ENCODE peak calls at places on chromosome 12, in nine cellular contexts. One of them, this sample, is unnamed.

GRCh38 chr12:50507474-50507838 is 2.7 kb downstream of the DIP2B start:
- DNase-seq in hypothalamus: no peak
- DNase-seq in iris pigment epithelial cell: no peak
- DNase-seq in activated T-helper 1 cell treated with anti-CD3 and anti-CD28 coated beads, Interleukin-12 subunit alpha, Interleukin-12 subunit beta, Interleukin-2, Interleukin-4 antibody, amounts not matched to agents 30 ng/mL and 10 ng/mL and 1 ng/mL, durations not matched to agents 14 hours and 24 hours and 36 hours: no peak
- DNase-seq in T-helper 9 cell: no peak
- DNase-seq in heart right ventricle: no peak
- DNase-seq in MCF 10A: no peak
- DNase-seq in putamen: no peak
- DNase-seq in neuronal stem cell: no peak
- DNase-seq in this sample: no peak

GRCh38 chr12:58262796-58263195 is 321.4 kb downstream of the ATP23 start:
- DNase-seq in hypothalamus: no peak
- DNase-seq in iris pigment epithelial cell: no peak
- DNase-seq in activated T-helper 1 cell treated with anti-CD3 and anti-CD28 coated beads, Interleukin-12 subunit alpha, Interleukin-12 subunit beta, Interleukin-2, Interleukin-4 antibody, amounts not matched to agents 30 ng/mL and 10 ng/mL and 1 ng/mL, durations not matched to agents 14 hours and 24 hours and 36 hours: no peak
- DNase-seq in T-helper 9 cell: no peak
- DNase-seq in heart right ventricle: no peak
- DNase-seq in MCF 10A: peak; percentile 20
- DNase-seq in putamen: no peak
- DNase-seq in neuronal stem cell: no peak
- DNase-seq in this sample: no peak

GRCh38 chr12:26938660-26939185 is 453 bp downstream of the FGFR1OP2 start:
- DNase-seq in hypothalamus: no peak
- DNase-seq in iris pigment epithelial cell: no peak
- DNase-seq in activated T-helper 1 cell treated with anti-CD3 and anti-CD28 coated beads, Interleukin-12 subunit alpha, Interleukin-12 subunit beta, Interleukin-2, Interleukin-4 antibody, amounts not matched to agents 30 ng/mL and 10 ng/mL and 1 ng/mL, durations not matched to agents 14 hours and 24 hours and 36 hours: no peak
- DNase-seq in T-helper 9 cell: no peak
- DNase-seq in heart right ventricle: no peak
- DNase-seq in MCF 10A: no peak
- DNase-seq in putamen: no peak
- DNase-seq in neuronal stem cell: no peak
- DNase-seq in this sample: no peak

GRCh38 chr12:42469355-42470006 is 120.1 kb downstream of the PRICKLE1 start:
- DNase-seq in hypothalamus: no peak
- DNase-seq in iris pigment epithelial cell: no peak
- DNase-seq in activated T-helper 1 cell treated with anti-CD3 and anti-CD28 coated beads, Interleukin-12 subunit alpha, Interleukin-12 subunit beta, Interleukin-2, Interleukin-4 antibody, amounts not matched to agents 30 ng/mL and 10 ng/mL and 1 ng/mL, durations not matched to agents 14 hours and 24 hours and 36 hours: peak; percentile 8
- DNase-seq in T-helper 9 cell: no peak
- DNase-seq in heart right ventricle: no peak
- DNase-seq in MCF 10A: no peak
- DNase-seq in putamen: no peak
- DNase-seq in neuronal stem cell: no peak
- DNase-seq in this sample: peak; percentile 48

GRCh38 chr12:49428652-49429549 is 61.6 kb downstream of the SPATS2 start:
- DNase-seq in hypothalamus: no peak
- DNase-seq in iris pigment epithelial cell: peak; percentile 79
- DNase-seq in activated T-helper 1 cell treated with anti-CD3 and anti-CD28 coated beads, Interleukin-12 subunit alpha, Interleukin-12 subunit beta, Interleukin-2, Interleukin-4 antibody, amounts not matched to agents 30 ng/mL and 10 ng/mL and 1 ng/mL, durations not matched to agents 14 hours and 24 hours and 36 hours: no peak
- DNase-seq in T-helper 9 cell: no peak
- DNase-seq in heart right ventricle: no peak
- DNase-seq in MCF 10A: peak; percentile 56
- DNase-seq in putamen: peak; percentile 79
- DNase-seq in neuronal stem cell: no peak
- DNase-seq in this sample: no peak

GRCh38 chr12:91274886-91275285 is 92.3 kb upstream of the DCN start:
- DNase-seq in hypothalamus: no peak
- DNase-seq in iris pigment epithelial cell: peak; percentile 75
- DNase-seq in activated T-helper 1 cell treated with anti-CD3 and anti-CD28 coated beads, Interleukin-12 subunit alpha, Interleukin-12 subunit beta, Interleukin-2, Interleukin-4 antibody, amounts not matched to agents 30 ng/mL and 10 ng/mL and 1 ng/mL, durations not matched to agents 14 hours and 24 hours and 36 hours: no peak
- DNase-seq in T-helper 9 cell: no peak
- DNase-seq in heart right ventricle: no peak
- DNase-seq in MCF 10A: peak; percentile 5
- DNase-seq in putamen: peak; percentile 46
- DNase-seq in neuronal stem cell: peak; percentile 12
- DNase-seq in this sample: no peak

GRCh38 chr12:113198286-113198685 is 12.8 kb downstream of the RITA1 start:
- DNase-seq in hypothalamus: no peak
- DNase-seq in iris pigment epithelial cell: no peak
- DNase-seq in activated T-helper 1 cell treated with anti-CD3 and anti-CD28 coated beads, Interleukin-12 subunit alpha, Interleukin-12 subunit beta, Interleukin-2, Interleukin-4 antibody, amounts not matched to agents 30 ng/mL and 10 ng/mL and 1 ng/mL, durations not matched to agents 14 hours and 24 hours and 36 hours: no peak
- DNase-seq in T-helper 9 cell: no peak
- DNase-seq in heart right ventricle: no peak
- DNase-seq in MCF 10A: no peak
- DNase-seq in putamen: no peak
- DNase-seq in neuronal stem cell: no peak
- DNase-seq in this sample: no peak

GRCh38 chr12:93602897-93603668 is 30.6 kb downstream of the SOCS2 start:
- DNase-seq in hypothalamus: no peak
- DNase-seq in iris pigment epithelial cell: no peak
- DNase-seq in activated T-helper 1 cell treated with anti-CD3 and anti-CD28 coated beads, Interleukin-12 subunit alpha, Interleukin-12 subunit beta, Interleukin-2, Interleukin-4 antibody, amounts not matched to agents 30 ng/mL and 10 ng/mL and 1 ng/mL, durations not matched to agents 14 hours and 24 hours and 36 hours: no peak
- DNase-seq in T-helper 9 cell: no peak
- DNase-seq in heart right ventricle: no peak
- DNase-seq in MCF 10A: no peak
- DNase-seq in putamen: no peak
- DNase-seq in neuronal stem cell: no peak
- DNase-seq in this sample: no peak